ENCODE peak calls at places on chromosomes 16 and 17, in five cellular contexts. Z, P, V, F and Q are unnamed samples.

GRCh38 chr17:32103476-32104113 is 38.7 kb upstream of the RHOT1 start:
- DNase-seq in Z (no peak), P (no peak), V (no peak), F (no peak), Q (no peak)

GRCh38 chr16:80794071-80794470 is 10.3 kb downstream of the CDYL2 start:
- DNase-seq in Z (no peak), P (no peak), V (no peak), F (no peak), Q (no peak)

GRCh38 chr17:32302037-32302436 is 36.4 kb downstream of the RHBDL3 start:
- DNase-seq in Z (no peak), P (no peak), V (no peak), F (no peak), Q (no peak)

GRCh38 chr16:70685061-70685937 is 554 bp downstream of the MTSS2 start:
- DNase-seq in Z (peak), P (no peak), V (no peak), F (peak), Q (peak)

GRCh38 chr16:82031116-82032084 is 3.7 kb upstream of the HSD17B2 start:
- DNase-seq in Z (no peak), P (peak), V (no peak), F (no peak), Q (no peak)

GRCh38 chr17:44004077-44004760 is at the start of gene NAGS:
- DNase-seq in Z (no peak), P (peak), V (peak), F (peak), Q (no peak)

GRCh38 chr16:56477096-56477878 is 25.9 kb downstream of the OGFOD1 start:
- DNase-seq in Z (no peak), P (peak), V (no peak), F (no peak), Q (no peak)

GRCh38 chr16:1534021-1535020 is 855 bp downstream of the TMEM204 start:
- DNase-seq in Z (peak), P (peak), V (no peak), F (peak), Q (no peak)

GRCh38 chr17:75250009-75250471 is 11.4 kb downstream of the GGA3 start:
- DNase-seq in Z (no peak), P (no peak), V (no peak), F (no peak), Q (no peak)

GRCh38 chr17:7336240-7337175 is at the start of gene ACAP1:
- DNase-seq in Z (peak), P (no peak), V (peak), F (no peak), Q (no peak)

GRCh38 chr16:17374668-17375255 is 96.0 kb downstream of the XYLT1 start:
- DNase-seq in Z (no peak), P (no peak), V (no peak), F (no peak), Q (no peak)

GRCh38 chr17:44959821-44960523 is 8.1 kb downstream of the C1QL1 start:
- DNase-seq in Z (no peak), P (no peak), V (no peak), F (peak), Q (no peak)

GRCh38 chr16:31080035-31080629 is 5.9 kb downstream of the ZNF646 start:
- DNase-seq in Z (peak), P (no peak), V (no peak), F (no peak), Q (peak)

GRCh38 chr16:23898682-23899430 is 63.1 kb downstream of the PRKCB start:
- DNase-seq in Z (no peak), P (no peak), V (no peak), F (no peak), Q (no peak)

GRCh38 chr17:31385428-31386285 is 5.8 kb upstream of the RAB11FIP4 start:
- DNase-seq in Z (no peak), P (no peak), V (no peak), F (no peak), Q (no peak)

GRCh38 chr17:33642002-33642401 is 348.9 kb upstream of the ASIC2 start:
- DNase-seq in Z (no peak), P (no peak), V (no peak), F (no peak), Q (no peak)

GRCh38 chr16:28265822-28266221 is 26.5 kb upstream of the SBK1 start:
- DNase-seq in Z (no peak), P (no peak), V (no peak), F (no peak), Q (no peak)

GRCh38 chr17:49513616-49514373 is 18.7 kb downstream of the NGFR start:
- DNase-seq in Z (no peak), P (no peak), V (peak), F (peak), Q (peak)

GRCh38 chr17:70521821-70522256 is 352.5 kb downstream of the KCNJ2 start:
- DNase-seq in Z (no peak), P (peak), V (no peak), F (peak), Q (no peak)

GRCh38 chr17:66952031-66952524 is 12.4 kb upstream of the CACNG4 start:
- DNase-seq in Z (no peak), P (peak), V (peak), F (no peak), Q (no peak)

GRCh38 chr17:63329876-63330275 is 116.2 kb downstream of the CYB561 start:
- DNase-seq in Z (no peak), P (no peak), V (no peak), F (no peak), Q (no peak)

GRCh38 chr17:27944546-27945332 is 51.6 kb upstream of the LYRM9 start:
- DNase-seq in Z (no peak), P (no peak), V (no peak), F (no peak), Q (no peak)

GRCh38 chr17:80941743-80942211 is 49.9 kb upstream of the CHMP6 start:
- DNase-seq in Z (no peak), P (peak), V (peak), F (peak), Q (peak)

GRCh38 chr17:76434870-76435269 is 18.1 kb downstream of the UBE2O start:
- DNase-seq in Z (no peak), P (no peak), V (no peak), F (no peak), Q (no peak)

GRCh38 chr16:68514511-68514910 is 24.6 kb upstream of the ZFP90 start:
- DNase-seq in Z (no peak), P (no peak), V (peak), F (no peak), Q (peak)

GRCh38 chr17:76528528-76529223 is 8.8 kb downstream of the CYGB start:
- DNase-seq in Z (peak), P (peak), V (no peak), F (peak), Q (no peak)

GRCh38 chr16:11383481-11384183 is 38.4 kb downstream of the RMI2 start:
- DNase-seq in Z (no peak), P (no peak), V (peak), F (no peak), Q (peak)

GRCh38 chr16:11377156-11377555 is 31.9 kb downstream of the RMI2 start:
- DNase-seq in Z (no peak), P (no peak), V (no peak), F (no peak), Q (no peak)

GRCh38 chr16:11380836-11381235 is 35.6 kb downstream of the RMI2 start:
- DNase-seq in Z (no peak), P (no peak), V (no peak), F (no peak), Q (no peak)

GRCh38 chr16:11384184-11384955 is 39.1 kb downstream of the RMI2 start:
- DNase-seq in Z (no peak), P (no peak), V (peak), F (no peak), Q (no peak)

DNA sequence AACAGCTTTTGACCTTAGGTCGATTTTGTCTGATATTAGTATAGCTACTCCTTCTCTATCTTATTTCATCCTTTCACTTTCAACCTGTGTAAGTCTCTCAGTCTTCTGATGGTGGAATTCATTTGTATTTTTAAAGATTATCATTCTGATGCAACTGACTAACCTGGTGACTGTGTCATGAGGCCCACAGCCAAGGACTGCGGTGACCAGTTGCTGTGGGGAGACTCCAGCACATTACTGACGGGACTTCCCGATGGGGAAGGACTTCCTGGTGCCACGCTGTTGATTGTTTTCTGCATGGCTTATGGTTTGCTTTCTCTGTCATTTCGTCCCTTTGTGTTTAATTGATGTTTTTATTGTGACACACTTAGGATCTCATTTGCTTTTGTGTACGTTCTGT is 34.2 kb downstream of the RMI2 start:
- DNase-seq in Z (no peak), P (no peak), V (no peak), F (no peak), Q (no peak)
- TF ChIP-seq CTCF in Z (no peak), P (no peak), V (no peak), F (no peak), Q (no peak)

GRCh38 chr17:78560731-78561130 is 16.5 kb downstream of the DNAH17 start:
- DNase-seq in Z (no peak), P (no peak), V (no peak), F (no peak), Q (no peak)

GRCh38 chr17:78561166-78561565 is 16.0 kb downstream of the DNAH17 start:
- DNase-seq in Z (no peak), P (no peak), V (no peak), F (no peak), Q (no peak)

GRCh38 chr17:78559024-78559423 is 18.2 kb downstream of the DNAH17 start:
- DNase-seq in Z (no peak), P (no peak), V (no peak), F (no peak), Q (no peak)

GRCh38 chr17:78558181-78558850 is 18.9 kb downstream of the DNAH17 start:
- DNase-seq in Z (no peak), P (peak), V (no peak), F (no peak), Q (no peak)

GRCh38 chr17:78559749-78560368 is 17.3 kb downstream of the DNAH17 start:
- DNase-seq in Z (no peak), P (no peak), V (peak), F (no peak), Q (no peak)
- TF ChIP-seq CTCF in Z (no peak), P (no peak), V (peak), F (no peak), Q (peak)

GRCh38 chr17:37743875-37744632 is 805 bp downstream of the HNF1B start:
- DNase-seq in Z (peak), P (no peak), V (peak), F (no peak), Q (peak)
- TF ChIP-seq CTCF in Z (no peak), P (no peak), V (no peak), F (no peak), Q (no peak)

DNA sequence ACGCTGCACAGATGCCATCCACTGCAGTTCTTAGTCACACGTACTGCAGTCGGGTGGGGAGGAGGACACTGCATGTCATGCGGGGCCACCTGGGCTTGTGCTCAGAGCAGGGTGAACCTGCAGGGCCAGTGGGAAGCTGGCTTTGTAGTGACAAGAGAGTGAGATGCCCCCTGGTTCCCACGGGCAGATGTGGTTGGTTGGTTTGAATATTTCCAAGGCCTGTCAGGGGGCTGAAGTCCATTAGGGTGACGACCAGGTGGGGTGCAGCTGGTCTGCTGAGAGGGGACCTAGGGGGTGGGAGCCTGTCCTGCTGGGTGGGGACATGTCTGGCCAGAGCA is 14.3 kb downstream of the ZNF213 start:
- DNase-seq in Z (peak), P (no peak), V (no peak), F (no peak), Q (no peak)
- TF ChIP-seq CTCF in Z (no peak), P (no peak), V (no peak), F (no peak), Q (no peak)

GRCh38 chr16:65697061-65697460 is 575.2 kb upstream of the CDH11 start:
- DNase-seq in Z (no peak), P (no peak), V (no peak), F (no peak), Q (no peak)
- TF ChIP-seq CTCF in Z (no peak), P (peak), V (no peak), F (no peak), Q (peak)